ENCODE peak calls at places on chromosomes 16 and 17, in six cellular contexts. One of them, this sample, is unnamed.
A peak's percentile ranks its signal among the peaks of the same experiment; 100 is the strongest.

GRCh38 chr17:61389670-61390478 is 9.8 kb upstream of the TBX2 start:
- DNase-seq in non-pigmented ciliary epithelial cell: no peak
- DNase-seq in fibroblast of the conjunctiva: no peak
- DNase-seq in NCI-H1930: peak; percentile 30
- DNase-seq in lower lobe of right lung: no peak
- DNase-seq in iris pigment epithelial cell: peak; percentile 40
- DNase-seq in this sample: no peak

GRCh38 chr17:15273141-15273793 is 8.1 kb upstream of the PMP22 start:
- DNase-seq in non-pigmented ciliary epithelial cell: peak; percentile 90
- DNase-seq in fibroblast of the conjunctiva: peak; percentile 77
- DNase-seq in NCI-H1930: no peak
- DNase-seq in lower lobe of right lung: no peak
- DNase-seq in iris pigment epithelial cell: peak; percentile 98
- DNase-seq in this sample: peak; percentile 50

GRCh38 chr17:64679710-64680216 is 17.7 kb upstream of the SMURF2 start:
- DNase-seq in non-pigmented ciliary epithelial cell: peak; percentile 96
- DNase-seq in fibroblast of the conjunctiva: peak; percentile 97
- DNase-seq in NCI-H1930: no peak
- DNase-seq in lower lobe of right lung: no peak
- DNase-seq in iris pigment epithelial cell: peak; percentile 98
- DNase-seq in this sample: peak; percentile 90

GRCh38 chr17:55430531-55431228 is 9.0 kb upstream of the MMD start:
- DNase-seq in non-pigmented ciliary epithelial cell: no peak
- DNase-seq in fibroblast of the conjunctiva: no peak
- DNase-seq in NCI-H1930: no peak
- DNase-seq in lower lobe of right lung: no peak
- DNase-seq in iris pigment epithelial cell: no peak
- DNase-seq in this sample: no peak

GRCh38 chr16:68368602-68368944 is 57.8 kb downstream of the PRMT7 start:
- DNase-seq in non-pigmented ciliary epithelial cell: no peak
- DNase-seq in fibroblast of the conjunctiva: no peak
- DNase-seq in NCI-H1930: no peak
- DNase-seq in lower lobe of right lung: no peak
- DNase-seq in iris pigment epithelial cell: no peak
- DNase-seq in this sample: no peak

GRCh38 chr16:56675685-56676210 is 6.1 kb downstream of the MT1H start:
- DNase-seq in non-pigmented ciliary epithelial cell: no peak
- DNase-seq in fibroblast of the conjunctiva: no peak
- DNase-seq in NCI-H1930: no peak
- DNase-seq in lower lobe of right lung: no peak
- DNase-seq in iris pigment epithelial cell: no peak
- DNase-seq in this sample: no peak

GRCh38 chr16:69451166-69451565 is 26.7 kb downstream of the CYB5B start:
- DNase-seq in non-pigmented ciliary epithelial cell: no peak
- DNase-seq in fibroblast of the conjunctiva: no peak
- DNase-seq in NCI-H1930: no peak
- DNase-seq in lower lobe of right lung: no peak
- DNase-seq in iris pigment epithelial cell: no peak
- DNase-seq in this sample: no peak

GRCh38 chr16:72989203-72989991 is 58.5 kb downstream of the ZFHX3 start:
- DNase-seq in non-pigmented ciliary epithelial cell: peak; percentile 81
- DNase-seq in fibroblast of the conjunctiva: peak; percentile 94
- DNase-seq in NCI-H1930: no peak
- DNase-seq in lower lobe of right lung: no peak
- DNase-seq in iris pigment epithelial cell: peak; percentile 96
- DNase-seq in this sample: no peak

GRCh38 chr17:41404024-41404651 is 6.7 kb upstream of the KRT31 start:
- DNase-seq in non-pigmented ciliary epithelial cell: peak; percentile 93
- DNase-seq in fibroblast of the conjunctiva: peak; percentile 61
- DNase-seq in NCI-H1930: no peak
- DNase-seq in lower lobe of right lung: no peak
- DNase-seq in iris pigment epithelial cell: peak; percentile 95
- DNase-seq in this sample: peak; percentile 83

GRCh38 chr16:19874026-19874425 is 10.6 kb downstream of the GPRC5B start:
- DNase-seq in non-pigmented ciliary epithelial cell: no peak
- DNase-seq in fibroblast of the conjunctiva: no peak
- DNase-seq in NCI-H1930: no peak
- DNase-seq in lower lobe of right lung: no peak
- DNase-seq in iris pigment epithelial cell: peak; percentile 16
- DNase-seq in this sample: no peak

GRCh38 chr17:42928714-42929496 is 28.3 kb downstream of the G6PC1 start:
- DNase-seq in non-pigmented ciliary epithelial cell: peak; percentile 42
- DNase-seq in fibroblast of the conjunctiva: peak; percentile 74
- DNase-seq in NCI-H1930: peak; percentile 28
- DNase-seq in lower lobe of right lung: peak; percentile 53
- DNase-seq in iris pigment epithelial cell: peak; percentile 85
- DNase-seq in this sample: peak; percentile 9

GRCh38 chr17:8455660-8456059 is 20.0 kb downstream of the NDEL1 start:
- DNase-seq in non-pigmented ciliary epithelial cell: no peak
- DNase-seq in fibroblast of the conjunctiva: no peak
- DNase-seq in NCI-H1930: no peak
- DNase-seq in lower lobe of right lung: no peak
- DNase-seq in iris pigment epithelial cell: no peak
- DNase-seq in this sample: no peak

GRCh38 chr17:35162755-35163154 is 15.1 kb downstream of the UNC45B start:
- DNase-seq in non-pigmented ciliary epithelial cell: no peak
- DNase-seq in fibroblast of the conjunctiva: no peak
- DNase-seq in NCI-H1930: no peak
- DNase-seq in lower lobe of right lung: no peak
- DNase-seq in iris pigment epithelial cell: no peak
- DNase-seq in this sample: no peak

GRCh38 chr17:72219136-72219823 is 98.5 kb downstream of the SOX9 start:
- DNase-seq in non-pigmented ciliary epithelial cell: no peak
- DNase-seq in fibroblast of the conjunctiva: no peak
- DNase-seq in NCI-H1930: no peak
- DNase-seq in lower lobe of right lung: no peak
- DNase-seq in iris pigment epithelial cell: no peak
- DNase-seq in this sample: no peak

GRCh38 chr16:88264641-88265285 is 118.0 kb upstream of the ZNF469 start:
- DNase-seq in non-pigmented ciliary epithelial cell: peak; percentile 69
- DNase-seq in fibroblast of the conjunctiva: peak; percentile 87
- DNase-seq in NCI-H1930: no peak
- DNase-seq in lower lobe of right lung: peak; percentile 95
- DNase-seq in iris pigment epithelial cell: peak; percentile 94
- DNase-seq in this sample: peak; percentile 75

GRCh38 chr17:17538417-17539391 is 42.5 kb upstream of the RASD1 start:
- DNase-seq in non-pigmented ciliary epithelial cell: no peak
- DNase-seq in fibroblast of the conjunctiva: no peak
- DNase-seq in NCI-H1930: peak; percentile 50
- DNase-seq in lower lobe of right lung: no peak
- DNase-seq in iris pigment epithelial cell: no peak
- DNase-seq in this sample: no peak

GRCh38 chr16:64910351-64910750 is 211.5 kb downstream of the CDH11 start:
- DNase-seq in non-pigmented ciliary epithelial cell: peak; percentile 31
- DNase-seq in fibroblast of the conjunctiva: no peak
- DNase-seq in NCI-H1930: no peak
- DNase-seq in lower lobe of right lung: no peak
- DNase-seq in iris pigment epithelial cell: peak; percentile 61
- DNase-seq in this sample: no peak

GRCh38 chr16:56967733-56968132 is 6.0 kb downstream of the CETP start:
- DNase-seq in non-pigmented ciliary epithelial cell: no peak
- DNase-seq in fibroblast of the conjunctiva: no peak
- DNase-seq in NCI-H1930: no peak
- DNase-seq in lower lobe of right lung: no peak
- DNase-seq in iris pigment epithelial cell: no peak
- DNase-seq in this sample: no peak

GRCh38 chr17:9150407-9151090 is 129.2 kb downstream of the NTN1 start:
- DNase-seq in non-pigmented ciliary epithelial cell: no peak
- DNase-seq in fibroblast of the conjunctiva: peak; percentile 14
- DNase-seq in NCI-H1930: no peak
- DNase-seq in lower lobe of right lung: no peak
- DNase-seq in iris pigment epithelial cell: peak; percentile 73
- DNase-seq in this sample: no peak

GRCh38 chr16:75109732-75110243 is 6.8 kb downstream of the LDHD start:
- DNase-seq in non-pigmented ciliary epithelial cell: no peak
- DNase-seq in fibroblast of the conjunctiva: no peak
- DNase-seq in NCI-H1930: no peak
- DNase-seq in lower lobe of right lung: no peak
- DNase-seq in iris pigment epithelial cell: no peak
- DNase-seq in this sample: no peak

GRCh38 chr16:80792031-80792430 is 12.4 kb downstream of the CDYL2 start:
- DNase-seq in non-pigmented ciliary epithelial cell: no peak
- DNase-seq in fibroblast of the conjunctiva: no peak
- DNase-seq in NCI-H1930: no peak
- DNase-seq in lower lobe of right lung: no peak
- DNase-seq in iris pigment epithelial cell: no peak
- DNase-seq in this sample: no peak

GRCh38 chr17:67107811-67108210 is 63.5 kb downstream of the CACNG1 start:
- DNase-seq in non-pigmented ciliary epithelial cell: no peak
- DNase-seq in fibroblast of the conjunctiva: no peak
- DNase-seq in NCI-H1930: no peak
- DNase-seq in lower lobe of right lung: no peak
- DNase-seq in iris pigment epithelial cell: peak; percentile 16
- DNase-seq in this sample: no peak

GRCh38 chr16:83842291-83842690 is 34.5 kb downstream of the HSBP1 start:
- DNase-seq in non-pigmented ciliary epithelial cell: no peak
- DNase-seq in fibroblast of the conjunctiva: no peak
- DNase-seq in NCI-H1930: no peak
- DNase-seq in lower lobe of right lung: no peak
- DNase-seq in iris pigment epithelial cell: peak; percentile 25
- DNase-seq in this sample: no peak

GRCh38 chr17:72997559-72997958 is 94.9 kb downstream of the SLC39A11 start:
- DNase-seq in non-pigmented ciliary epithelial cell: no peak
- DNase-seq in fibroblast of the conjunctiva: no peak
- DNase-seq in NCI-H1930: no peak
- DNase-seq in lower lobe of right lung: no peak
- DNase-seq in iris pigment epithelial cell: no peak
- DNase-seq in this sample: no peak

GRCh38 chr17:44540246-44541084 is 16.8 kb upstream of the FZD2 start:
- DNase-seq in non-pigmented ciliary epithelial cell: no peak
- DNase-seq in fibroblast of the conjunctiva: no peak
- DNase-seq in NCI-H1930: no peak
- DNase-seq in lower lobe of right lung: no peak
- DNase-seq in iris pigment epithelial cell: no peak
- DNase-seq in this sample: no peak

GRCh38 chr17:13864551-13864950 is 204.8 kb upstream of the COX10 start:
- DNase-seq in non-pigmented ciliary epithelial cell: peak; percentile 41
- DNase-seq in fibroblast of the conjunctiva: peak; percentile 29
- DNase-seq in NCI-H1930: no peak
- DNase-seq in lower lobe of right lung: no peak
- DNase-seq in iris pigment epithelial cell: peak; percentile 76
- DNase-seq in this sample: no peak

GRCh38 chr17:81939881-81940385 is 2.8 kb upstream of the PYCR1 start:
- DNase-seq in non-pigmented ciliary epithelial cell: no peak
- DNase-seq in fibroblast of the conjunctiva: no peak
- DNase-seq in NCI-H1930: no peak
- DNase-seq in lower lobe of right lung: no peak
- DNase-seq in iris pigment epithelial cell: no peak
- DNase-seq in this sample: no peak

GRCh38 chr17:6702567-6703215 is 10.5 kb downstream of the SLC13A5 start:
- DNase-seq in non-pigmented ciliary epithelial cell: no peak
- DNase-seq in fibroblast of the conjunctiva: no peak
- DNase-seq in NCI-H1930: no peak
- DNase-seq in lower lobe of right lung: no peak
- DNase-seq in iris pigment epithelial cell: no peak
- DNase-seq in this sample: no peak

This sample was measured in T1000.